ENCODE peak calls at places on chromosome 19, in four cellular contexts. D, K, W and I are unnamed samples. For H3K4me1, the result is how much of the 10 kb centered on the place peaks cover.

GRCh38 chr19:5145521-5146511 is 176.9 kb downstream of the KDM4B start:
- DNase-seq in D (no peak), K (no peak), W (no peak), I (no peak)

GRCh38 chr19:6014551-6015135 is 36.7 kb upstream of the RANBP3 start:
- DNase-seq in D (no peak), K (no peak), W (no peak), I (no peak)

GRCh38 chr19:5627395-5627904 is 4.6 kb downstream of the SAFB start:
- DNase-seq in D (peak), K (peak), W (no peak), I (peak)

GRCh38 chr19:1324792-1325567 is 39.3 kb downstream of the EFNA2 start:
- DNase-seq in D (peak), K (peak), W (peak), I (peak)

GRCh38 chr19:55777528-55777927 is 8.6 kb downstream of the RFPL4AL1 start:
- DNase-seq in D (no peak), K (no peak), W (no peak), I (no peak)

GRCh38 chr19:22607653-22608430 is 26.3 kb upstream of the ZNF492 start:
- DNase-seq in D (no peak), K (no peak), W (no peak), I (no peak)

GRCh38 chr19:31232220-31232619 is 117.0 kb downstream of the TSHZ3 start:
- DNase-seq in D (no peak), K (no peak), W (no peak), I (no peak)

GRCh38 chr19:55594996-55595530 is 4.3 kb downstream of the FIZ1 start:
- DNase-seq in D (no peak), K (no peak), W (no peak), I (no peak)

GRCh38 chr19:54136086-54136863 is 1.3 kb upstream of the CNOT3 start:
- DNase-seq in D (no peak), K (no peak), W (no peak), I (no peak)

GRCh38 chr19:47247308-47247990 is 8.9 kb upstream of the CCDC9 start:
- DNase-seq in D (peak), K (peak), W (peak), I (peak)

GRCh38 chr19:18663940-18664530 is 19.4 kb upstream of the CRTC1 start:
- DNase-seq in D (no peak), K (no peak), W (no peak), I (peak)

GRCh38 chr19:48806818-48807589 is 3.8 kb downstream of the BCAT2 start:
- DNase-seq in D (no peak), K (no peak), W (peak), I (no peak)

GRCh38 chr19:21482863-21483276 is 22.5 kb upstream of the ZNF429 start:
- DNase-seq in D (no peak), K (peak), W (peak), I (peak)

GRCh38 chr19:8695501-8695900 is 3.1 kb downstream of the ACTL9 start:
- DNase-seq in D (no peak), K (no peak), W (no peak), I (no peak)

GRCh38 chr19:1122972-1123363 is 19.2 kb downstream of the GPX4 start:
- DNase-seq in D (no peak), K (peak), W (peak), I (no peak)

GRCh38 chr19:16378291-16378889 is 53.8 kb downstream of the KLF2 start:
- DNase-seq in D (no peak), K (no peak), W (no peak), I (no peak)
- H3K4me1 ChIP-seq in D (under half), K (under half), W (under half), I (under half)

DNA sequence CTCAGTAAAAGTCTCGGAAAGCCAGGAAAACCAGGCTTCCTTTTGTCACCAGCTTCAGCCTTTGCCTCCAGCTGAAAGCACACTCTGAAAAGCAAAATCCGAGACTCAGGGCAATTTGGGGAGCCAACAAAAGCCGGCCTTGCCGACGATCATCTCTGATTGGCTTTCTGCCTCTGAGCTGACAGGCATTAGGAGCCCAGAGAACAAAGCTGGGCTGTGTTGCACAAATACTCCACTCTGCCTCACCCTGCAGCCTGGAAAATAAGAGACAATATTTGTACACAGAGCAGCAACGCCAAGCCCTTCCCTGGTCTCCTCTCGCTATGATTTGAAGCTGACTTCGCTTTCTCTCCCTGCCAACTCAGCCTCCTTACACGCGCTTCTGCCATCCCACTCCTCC is 46.9 kb downstream of the CACNA1A start:
- DNase-seq in D (no peak), K (no peak), W (no peak), I (no peak)
- H3K27ac ChIP-seq in D (no peak), K (no peak), W (no peak), I (no peak)

GRCh38 chr19:51799311-51799997 is 4.5 kb downstream of the FPR3 start:
- DNase-seq in D (peak), K (peak), W (peak), I (peak)
- TF ChIP-seq CTCF in D (no peak), K (peak), W (no peak), I (no peak)

GRCh38 chr19:45404557-45405434 is at the start of gene PPP1R13L:
- DNase-seq in D (no peak), K (peak), W (peak), I (peak)

GRCh38 chr19:45406957-45407375 is 522 bp downstream of the POLR1G start:
- DNase-seq in D (no peak), K (no peak), W (no peak), I (no peak)

GRCh38 chr19:45406165-45406956 is at the start of gene POLR1G:
- DNase-seq in D (no peak), K (peak), W (peak), I (peak)

GRCh38 chr19:45403781-45404556 is 900 bp downstream of the PPP1R13L start:
- DNase-seq in D (no peak), K (peak), W (peak), I (no peak)

GRCh38 chr19:45405435-45406164 is 731 bp upstream of the PPP1R13L start:
- DNase-seq in D (peak), K (peak), W (peak), I (peak)
- H3K4me1 ChIP-seq in D (under half), K (under half), W (under half), I (under half)